ENCODE peak calls at places on chromosomes 16 and 17, in six cellular contexts. P is activated CD4-positive, alpha-beta T cell treated with anti-CD3 and anti-CD28 coated beads, Interleukin-2, amount 50 U/mL, for 1 hour; H is NCI-H2081 treated with DMSO at 0.1 percent for 48 hours; V is stimulated activated CD4-positive, alpha-beta T cell treated with anti-CD3 and anti-CD28 coated beads, Interleukin-15, amount 100 ng/mL, for 48 hours; X is endothelial cell; M is activated T-cell treated with anti-CD3 and anti-CD28 coated beads, Interleukin-2, amount 50 U/mL, for 72 hours. G is an unnamed sample.

GRCh38 chr17:50211249-50212120 is 10.1 kb upstream of the COL1A1 start:
- DNase-seq in P (no peak), M (no peak), X (no peak), H (no peak), V (no peak), G (no peak)

GRCh38 chr16:85396879-85397871 is 215.9 kb upstream of the GSE1 start:
- DNase-seq in M (no peak), H (no peak), P (no peak), X (no peak), V (no peak), G (no peak)

GRCh38 chr17:54666559-54666958 is 234.1 kb upstream of the TOM1L1 start:
- DNase-seq in P (no peak), V (no peak), X (no peak), M (no peak), H (no peak), G (no peak)

GRCh38 chr16:54275956-54276355 is 10.6 kb downstream of the IRX3 start:
- DNase-seq in X (no peak), P (no peak), V (no peak), M (no peak), H (no peak), G (no peak)

GRCh38 chr17:50841949-50842354 is 6.6 kb downstream of the WFIKKN2 start:
- DNase-seq in V (peak; percentile 28), X (peak; percentile 79), H (no peak), M (peak; percentile 65), P (peak; percentile 52), G (no peak)

GRCh38 chr17:63635787-63636186 is 13.6 kb downstream of the MAP3K3 start:
- DNase-seq in P (no peak), H (no peak), V (no peak), X (no peak), M (no peak), G (no peak)

GRCh38 chr17:17537311-17538099 is 41.3 kb upstream of the RASD1 start:
- DNase-seq in P (no peak), V (no peak), M (no peak), X (no peak), H (no peak), G (no peak)

GRCh38 chr16:12458051-12458450 is 345.6 kb downstream of the CPPED1 start:
- DNase-seq in X (no peak), H (no peak), V (no peak), M (no peak), P (no peak), G (no peak)

GRCh38 chr16:19607610-19608280 is 52.2 kb downstream of the VPS35L start:
- DNase-seq in V (no peak), X (no peak), H (no peak), P (no peak), M (no peak), G (no peak)

GRCh38 chr17:37708616-37709212 is 36.1 kb downstream of the HNF1B start:
- DNase-seq in V (no peak), H (no peak), M (peak; percentile 10), X (no peak), P (no peak), G (no peak)

GRCh38 chr17:7590743-7591142 is 849 bp upstream of the SOX15 start:
- DNase-seq in X (no peak), M (no peak), H (no peak), P (no peak), V (no peak), G (no peak)

GRCh38 chr17:27879987-27880608 is 13.1 kb downstream of the LYRM9 start:
- DNase-seq in X (peak; percentile 80), H (no peak), V (peak; percentile 50), P (peak; percentile 61), M (peak; percentile 77), G (peak; percentile 23)

GRCh38 chr17:48646183-48647102 is 20.3 kb upstream of the HOXB9 start:
- DNase-seq in M (peak; percentile 41), P (peak; percentile 23), V (no peak), H (no peak), X (no peak), G (no peak)

GRCh38 chr17:80839401-80839800 is 152.2 kb upstream of the CHMP6 start:
- DNase-seq in M (no peak), X (no peak), H (no peak), V (no peak), P (no peak), G (no peak)

GRCh38 chr17:73292031-73292531 is 19.7 kb downstream of the CDC42EP4 start:
- DNase-seq in H (no peak), P (no peak), V (no peak), M (no peak), X (no peak), G (no peak)

GRCh38 chr16:4700380-4700996 is 7.1 kb downstream of the NUDT16L1 start:
- DNase-seq in P (no peak), M (peak; percentile 48), H (no peak), X (no peak), V (no peak), G (no peak)

GRCh38 chr16:11270602-11271162 is 1.6 kb upstream of the TNP2 start:
- DNase-seq in P (no peak), M (no peak), X (no peak), H (no peak), V (no peak), G (no peak)

GRCh38 chr17:29504711-29505110 is 62.1 kb downstream of the ABHD15 start:
- DNase-seq in M (no peak), H (no peak), X (no peak), V (no peak), P (no peak), G (no peak)